ENCODE peak calls at places on chromosomes 3 and 15, in four cellular contexts. S is A549, X is GM12878, Y is K562. C is an unnamed sample.

GRCh38 chr3:183116051-183116614 is 16.8 kb upstream of the MCCC1 start:
- DNase-seq in S (peak), X (no peak), Y (peak), C (peak)

GRCh38 chr3:66836363-66837152 is 161.5 kb upstream of the KBTBD8 start:
- DNase-seq in S (no peak), X (no peak), Y (no peak), C (peak)

GRCh38 chr3:129224984-129225393 is 24.4 kb upstream of the COPG1 start:
- DNase-seq in S (peak), X (no peak), Y (no peak), C (peak)

GRCh38 chr15:100671858-100672543 is 69.6 kb downstream of the ASB7 start:
- DNase-seq in S (peak), X (no peak), Y (peak), C (peak)

GRCh38 chr3:11563159-11563558 is 80.6 kb downstream of the VGLL4 start:
- DNase-seq in S (no peak), X (no peak), Y (no peak), C (no peak)

GRCh38 chr3:33187368-33187634 is 31.3 kb downstream of the SUSD5 start:
- DNase-seq in S (no peak), X (no peak), Y (no peak), C (no peak)

GRCh38 chr3:71302604-71303003 is 280.9 kb downstream of the FOXP1 start:
- DNase-seq in S (no peak), X (no peak), Y (no peak), C (no peak)

GRCh38 chr15:81182031-81182745 is 14.5 kb upstream of the IL16 start:
- DNase-seq in S (no peak), X (no peak), Y (no peak), C (no peak)

GRCh38 chr15:58957101-58957973 is 23.9 kb upstream of the SLTM start:
- DNase-seq in S (peak), X (no peak), Y (peak), C (peak)

GRCh38 chr3:56879453-56880224 is 77.9 kb upstream of the ARHGEF3 start:
- DNase-seq in S (no peak), X (no peak), Y (no peak), C (peak)

GRCh38 chr3:177830411-177830849 is 633.1 kb upstream of the TBL1XR1 start:
- DNase-seq in S (no peak), X (no peak), Y (no peak), C (no peak)

GRCh38 chr15:94674251-94674650 is 442.9 kb downstream of the MCTP2 start:
- DNase-seq in S (no peak), X (no peak), Y (no peak), C (peak)

GRCh38 chr15:80934761-80935221 is 54.8 kb downstream of the MESD start:
- DNase-seq in S (peak), X (no peak), Y (no peak), C (peak)

GRCh38 chr15:75206006-75206405 is 4.3 kb downstream of the C15orf39 start:
- DNase-seq in S (no peak), X (no peak), Y (no peak), C (no peak)

GRCh38 chr15:88257311-88257901 is 867 bp upstream of the NTRK3 start:
- DNase-seq in S (no peak), X (no peak), Y (no peak), C (no peak)

GRCh38 chr3:134197681-134198261 is 52.9 kb downstream of the RYK start:
- DNase-seq in S (peak), X (peak), Y (peak), C (peak)

GRCh38 chr3:10408680-10409079 is 87.8 kb upstream of the SEC13 start:
- DNase-seq in S (no peak), X (no peak), Y (no peak), C (no peak)

GRCh38 chr3:73746610-73747009 is 121.9 kb upstream of the PDZRN3 start:
- DNase-seq in S (no peak), X (no peak), Y (no peak), C (no peak)

GRCh38 chr15:33086500-33087141 is 107.9 kb downstream of the FMN1 start:
- DNase-seq in S (peak), X (peak), Y (peak), C (peak)

GRCh38 chr3:9014189-9014588 is 50.9 kb upstream of the RAD18 start:
- DNase-seq in S (peak), X (no peak), Y (no peak), C (no peak)

GRCh38 chr3:36804295-36805055 is 40.1 kb upstream of the DCLK3 start:
- DNase-seq in S (no peak), X (no peak), Y (no peak), C (no peak)

GRCh38 chr3:134590766-134591165 is 60.1 kb downstream of the KY start:
- DNase-seq in S (no peak), X (no peak), Y (no peak), C (no peak)

GRCh38 chr15:31116423-31117030 is 15.0 kb upstream of the TRPM1 start:
- DNase-seq in S (no peak), X (no peak), Y (no peak), C (no peak)

GRCh38 chr3:13215940-13216546 is 142.8 kb upstream of the IQSEC1 start:
- DNase-seq in S (peak), X (no peak), Y (no peak), C (no peak)

GRCh38 chr3:169002689-169003088 is 660.8 kb downstream of the MECOM start:
- DNase-seq in S (no peak), X (no peak), Y (no peak), C (peak)

GRCh38 chr3:171026584-171027293 is at the start of gene SLC2A2:
- DNase-seq in S (no peak), X (no peak), Y (no peak), C (no peak)

GRCh38 chr3:47517937-47518336 is 4.4 kb upstream of the ELP6 start:
- DNase-seq in S (no peak), X (no peak), Y (no peak), C (no peak)

GRCh38 chr3:128619146-128619890 is 31.3 kb downstream of the RPN1 start:
- DNase-seq in S (peak), X (no peak), Y (no peak), C (peak)

GRCh38 chr3:19331931-19332330 is 183.6 kb downstream of the KCNH8 start:
- DNase-seq in S (no peak), X (no peak), Y (no peak), C (no peak)

GRCh38 chr15:77420610-77421369 is at the start of gene HMG20A:
- DNase-seq in S (peak), X (peak), Y (peak), C (peak)

GRCh38 chr3:37793889-37794591 is 67.6 kb upstream of the CTDSPL start:
- DNase-seq in S (no peak), X (no peak), Y (no peak), C (no peak)

GRCh38 chr15:76380249-76380648 is 43.7 kb downstream of the ISL2 start:
- DNase-seq in S (no peak), X (no peak), Y (no peak), C (peak)

GRCh38 chr15:80835338-80835737 is 56.2 kb downstream of the CEMIP start:
- DNase-seq in S (no peak), X (no peak), Y (no peak), C (no peak)

GRCh38 chr15:31372635-31373091 is 46.0 kb downstream of the KLF13 start:
- DNase-seq in S (peak), X (no peak), Y (no peak), C (no peak)

GRCh38 chr3:97872209-97873042 is 50.6 kb downstream of the CRYBG3 start:
- DNase-seq in S (no peak), X (no peak), Y (no peak), C (peak)

DNA sequence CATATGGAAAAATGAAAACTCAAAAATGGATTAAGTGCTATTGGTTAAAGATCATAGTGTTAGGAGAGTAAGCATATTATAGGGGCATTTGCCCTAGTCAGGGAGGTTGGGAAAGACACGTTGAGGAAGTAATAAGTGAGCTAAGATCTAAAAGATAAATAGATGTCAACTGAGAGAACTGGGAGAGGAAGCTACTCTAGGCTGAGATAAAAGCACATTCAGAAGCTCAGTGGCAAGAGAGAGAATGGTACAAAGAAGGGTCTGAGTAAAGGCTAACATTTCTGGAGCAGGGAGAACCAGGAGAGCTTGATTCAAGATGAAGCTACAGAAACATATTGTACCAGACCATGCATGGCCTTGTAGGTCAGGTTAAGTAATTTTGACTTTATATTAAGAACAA is 63.9 kb downstream of the TRPC1 start:
- DNase-seq in S (no peak), X (no peak), Y (no peak), C (no peak)
- TF ChIP-seq MYC in S (no peak), X (no peak), Y (no peak), C (no peak)

GRCh38 chr15:92020765-92021164 is 167.3 kb downstream of the SLCO3A1 start:
- DNase-seq in S (no peak), X (no peak), Y (no peak), C (no peak)
- TF ChIP-seq MYC in S (no peak), X (no peak), Y (no peak), C (no peak)

GRCh38 chr15:70126382-70126781 is 28.7 kb upstream of the TLE3 start:
- DNase-seq in S (no peak), X (no peak), Y (no peak), C (no peak)
- TF ChIP-seq MYC in S (no peak), X (no peak), Y (no peak), C (no peak)

DNA sequence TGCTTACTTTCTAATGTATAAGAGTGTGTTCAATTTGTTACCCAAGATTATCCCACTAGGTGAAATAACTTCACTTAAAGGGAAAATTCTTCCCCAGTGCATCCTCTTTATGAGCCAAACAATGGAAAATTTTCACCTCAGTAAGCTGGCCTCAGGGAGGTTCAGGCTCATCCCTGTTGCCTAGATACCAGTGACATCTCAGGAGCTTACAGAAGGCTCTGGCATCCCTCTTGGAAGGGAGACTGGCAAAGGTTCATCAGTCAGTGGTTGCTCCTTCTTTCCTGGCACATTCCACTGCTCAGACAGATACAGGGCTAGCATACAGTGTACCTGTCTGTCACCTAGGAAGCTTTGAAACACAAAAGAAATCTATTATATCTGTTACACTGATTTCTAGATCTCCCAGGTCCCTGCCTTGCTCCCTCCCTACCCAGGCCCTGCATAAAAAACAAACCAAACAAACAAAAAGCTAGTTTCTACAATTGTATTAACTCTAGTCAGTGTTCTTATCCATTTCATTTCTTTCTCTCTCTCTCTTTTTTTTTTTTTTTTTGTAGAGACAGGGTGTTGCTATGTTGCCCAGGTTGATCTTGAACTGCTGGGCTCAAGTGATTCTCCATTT is 1.7 kb downstream of the IP6K2 start:
- DNase-seq in S (peak), X (no peak), Y (no peak), C (peak)
- TF ChIP-seq MYC in S (no peak), X (no peak), Y (no peak), C (no peak)

GRCh38 chr3:43213631-43214030 is 72.7 kb upstream of the SNRK start:
- DNase-seq in S (no peak), X (peak), Y (no peak), C (no peak)
- TF ChIP-seq MYC in S (no peak), X (no peak), Y (no peak), C (no peak)

GRCh38 chr3:111961461-111962269 is 17.2 kb upstream of the ABHD10 start:
- DNase-seq in S (no peak), X (no peak), Y (no peak), C (no peak)

GRCh38 chr3:111967071-111967470 is 11.8 kb upstream of the ABHD10 start:
- DNase-seq in S (no peak), X (no peak), Y (no peak), C (peak)

GRCh38 chr3:111967651-111968274 is 11.1 kb upstream of the ABHD10 start:
- DNase-seq in S (peak), X (no peak), Y (peak), C (peak)

GRCh38 chr3:111965484-111965883 is 13.3 kb upstream of the ABHD10 start:
- DNase-seq in S (no peak), X (no peak), Y (no peak), C (no peak)

GRCh38 chr3:111963424-111963823 is 15.4 kb upstream of the ABHD10 start:
- DNase-seq in S (peak), X (no peak), Y (no peak), C (peak)
- TF ChIP-seq MYC in S (no peak), X (no peak), Y (no peak), C (no peak)

C was measured in endothelial cell of umbilical vein.